ENCODE peak calls at places on chromosomes 3 and 15, in five cellular contexts. R, W, I, P and U are unnamed samples.

GRCh38 chr3:112631257-112631656 is 9.7 kb downstream of the CCDC80 start:
- DNase-seq in W (no peak), I (no peak), R (no peak), P (no peak), U (no peak)

GRCh38 chr15:31155136-31155535 is 53.6 kb upstream of the TRPM1 start:
- DNase-seq in R (no peak), P (no peak), I (no peak), W (no peak), U (no peak)

GRCh38 chr3:288383-288782 is 91.8 kb downstream of the CHL1 start:
- DNase-seq in W (no peak), R (no peak), P (no peak), I (no peak), U (no peak)

GRCh38 chr3:86929046-86929445 is 61.9 kb downstream of the VGLL3 start:
- DNase-seq in P (no peak), R (no peak), I (no peak), W (peak; percentile 71), U (peak; percentile 4)

GRCh38 chr3:154668835-154669234 is 238.8 kb upstream of the GPR149 start:
- DNase-seq in W (no peak), P (no peak), R (no peak), I (no peak), U (no peak)

GRCh38 chr3:12965999-12966846 is 107.0 kb downstream of the IQSEC1 start:
- DNase-seq in W (no peak), P (no peak), I (no peak), R (no peak), U (no peak)

GRCh38 chr3:123026551-123027291 is 842 bp downstream of the SEMA5B start:
- DNase-seq in I (peak; percentile 87), R (no peak), P (no peak), W (no peak), U (peak; percentile 32)

GRCh38 chr3:171772427-171773056 is 37.7 kb downstream of the PLD1 start:
- DNase-seq in W (peak; percentile 76), P (no peak), R (peak; percentile 52), I (no peak), U (peak; percentile 38)

GRCh38 chr15:73082719-73083275 is 30.5 kb downstream of the NEO1 start:
- DNase-seq in I (no peak), P (no peak), R (no peak), W (no peak), U (no peak)

GRCh38 chr15:45948226-45948625 is 313.4 kb downstream of the SQOR start:
- DNase-seq in R (no peak), P (no peak), I (peak; percentile 45), W (no peak), U (no peak)

GRCh38 chr3:157384526-157384925 is 52.1 kb upstream of the PTX3 start:
- DNase-seq in P (no peak), W (no peak), I (no peak), R (no peak), U (no peak)

GRCh38 chr3:39267631-39268553 is 11.9 kb downstream of the CX3CR1 start:
- DNase-seq in P (no peak), I (no peak), R (no peak), W (no peak), U (no peak)

GRCh38 chr15:73631915-73632669 is 1.1 kb downstream of the NPTN start:
- DNase-seq in P (no peak), R (no peak), W (peak; percentile 59), I (no peak), U (peak; percentile 50)

GRCh38 chr15:40040293-40040635 is 1.3 kb upstream of the SRP14 start:
- DNase-seq in P (no peak), I (no peak), W (no peak), R (no peak), U (no peak)

GRCh38 chr15:48806151-48806550 is 4.7 kb downstream of the CEP152 start:
- DNase-seq in W (peak; percentile 15), R (no peak), P (no peak), I (no peak), U (no peak)

GRCh38 chr15:39846108-39846507 is 63.5 kb upstream of the FSIP1 start:
- DNase-seq in R (no peak), I (no peak), W (peak; percentile 59), P (no peak), U (no peak)

GRCh38 chr15:62035256-62035908 is 24.9 kb downstream of the VPS13C start:
- DNase-seq in P (no peak), W (peak; percentile 75), I (no peak), R (no peak), U (no peak)

GRCh38 chr15:38842991-38843610 is 278.5 kb upstream of the RASGRP1 start:
- DNase-seq in P (no peak), W (peak; percentile 28), I (no peak), R (no peak), U (no peak)

GRCh38 chr15:97976129-97976528 is 15.6 kb downstream of the ARRDC4 start:
- DNase-seq in R (no peak), W (no peak), P (no peak), I (no peak), U (no peak)

GRCh38 chr3:160130950-160131349 is 94.3 kb upstream of the C3orf80 start:
- DNase-seq in P (no peak), W (peak; percentile 76), I (no peak), R (no peak), U (no peak)

GRCh38 chr3:23949784-23950183 is 4.7 kb downstream of the NR1D2 start:
- DNase-seq in R (no peak), P (peak; percentile 64), I (no peak), W (no peak), U (no peak)

DNA sequence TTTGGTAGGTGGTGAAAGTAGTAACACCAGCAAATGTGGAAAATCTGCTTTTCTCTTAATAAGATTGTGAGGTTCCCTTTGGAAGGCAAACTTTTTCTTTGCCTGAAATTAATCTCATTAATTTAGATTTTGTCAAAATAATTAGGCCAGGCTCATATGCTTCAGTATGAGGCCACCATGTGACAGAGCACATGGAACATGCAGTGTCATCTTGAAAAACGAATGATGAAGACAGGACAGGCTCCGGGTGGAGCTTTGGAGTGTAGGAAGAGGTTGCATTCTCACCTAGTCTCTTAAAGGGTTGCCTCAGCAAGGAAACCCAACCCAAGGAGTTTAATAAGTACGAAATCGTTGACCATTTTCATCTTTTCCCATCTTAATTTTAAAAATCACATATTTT is 18.6 kb upstream of the LZTFL1 start:
- DNase-seq in W (no peak), I (no peak), P (no peak), R (no peak), U (no peak)
- TF ChIP-seq CEBPB in W (no peak), I (no peak), P (no peak), R (no peak), U (no peak)

GRCh38 chr3:73681610-73682009 is 56.9 kb upstream of the PDZRN3 start:
- DNase-seq in P (no peak), W (peak; percentile 85), I (no peak), R (no peak), U (no peak)
- TF ChIP-seq CEBPB in P (no peak), W (no peak), I (no peak), R (no peak), U (no peak)

GRCh38 chr3:51681453-51681852 is 10.4 kb downstream of the TEX264 start:
- DNase-seq in W (peak; percentile 8), P (no peak), R (no peak), I (no peak), U (no peak)
- TF ChIP-seq CEBPB in W (no peak), P (no peak), R (no peak), I (no peak), U (no peak)

DNA sequence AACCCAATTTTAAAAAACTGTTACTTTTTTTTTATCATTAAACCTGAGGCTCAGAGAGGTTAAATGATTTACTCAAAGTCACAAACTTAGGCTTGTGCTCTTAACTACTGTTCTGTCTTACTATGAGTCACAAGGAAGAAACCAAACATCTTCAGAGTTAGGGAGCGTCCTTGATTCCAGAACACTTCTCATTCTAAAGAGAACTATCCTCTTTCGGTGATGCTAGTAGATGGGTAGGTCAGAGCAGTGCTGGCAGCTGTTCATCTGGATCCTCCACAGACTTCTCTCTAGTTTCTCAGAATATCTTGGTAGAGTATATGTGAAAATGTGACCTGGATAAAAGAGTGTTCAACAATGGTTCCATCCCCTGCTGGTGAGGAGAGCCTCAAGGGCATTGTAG is 3.3 kb downstream of the ARL6IP5 start:
- DNase-seq in P (no peak), W (peak; percentile 70), I (no peak), R (no peak), U (peak; percentile 36)
- TF ChIP-seq CEBPB in P (no peak), W (no peak), I (no peak), R (no peak), U (no peak)

DNA sequence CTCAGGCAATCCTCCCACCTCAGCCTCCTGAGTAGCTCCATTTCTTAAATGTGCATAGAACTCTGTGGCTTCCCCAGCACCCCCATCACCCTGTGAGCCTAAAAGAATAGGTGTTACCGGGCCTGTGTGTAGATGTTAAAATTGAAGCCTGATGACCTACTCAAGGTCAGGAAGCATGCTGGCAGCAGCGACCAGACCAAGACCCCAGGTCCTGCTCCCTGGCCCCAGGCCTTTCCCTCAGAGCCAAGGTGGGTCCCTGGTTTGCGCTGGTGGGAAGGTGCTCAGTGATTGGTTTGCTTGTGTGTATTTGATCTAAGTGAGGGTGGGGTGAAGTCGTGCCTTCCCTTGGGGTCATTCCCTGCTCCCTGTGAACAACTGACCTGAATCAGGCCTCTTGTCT is 18.4 kb upstream of the CRABP1 start:
- DNase-seq in P (no peak), W (no peak), I (no peak), R (no peak), U (no peak)
- TF ChIP-seq CEBPB in P (no peak), W (no peak), I (no peak), R (no peak), U (no peak)

GRCh38 chr15:58433597-58434333 is 2.0 kb downstream of the LIPC start:
- DNase-seq in P (no peak), R (no peak), W (no peak), I (no peak), U (no peak)
- TF ChIP-seq CEBPB in P (no peak), R (no peak), W (no peak), I (no peak), U (no peak)

GRCh38 chr15:63672369-63672768 is 75.2 kb downstream of the FBXL22 start:
- DNase-seq in R (no peak), P (no peak), W (no peak), I (no peak), U (no peak)
- TF ChIP-seq CEBPB in R (no peak), P (no peak), W (no peak), I (no peak), U (no peak)